ENCODE peak calls at places on chromosome 20, in five cellular contexts. One of them, this sample, is unnamed.
A peak's percentile ranks its signal among the peaks of the same experiment; 100 is the strongest.

GRCh38 chr20:9329356-9330092 is 184.9 kb upstream of the LAMP5 start:
- DNase-seq in non-pigmented ciliary epithelial cell: no peak
- DNase-seq in Kasumi-1: no peak
- DNase-seq in left ventricle myocardium inferior: no peak
- DNase-seq in AG09309: no peak
- DNase-seq in this sample: no peak

GRCh38 chr20:4560667-4561066 is 161.0 kb upstream of the PRND start:
- DNase-seq in non-pigmented ciliary epithelial cell: no peak
- DNase-seq in Kasumi-1: no peak
- DNase-seq in left ventricle myocardium inferior: no peak
- DNase-seq in AG09309: no peak
- DNase-seq in this sample: no peak

GRCh38 chr20:1685304-1686052 is 27.9 kb upstream of the SIRPG start:
- DNase-seq in non-pigmented ciliary epithelial cell: no peak
- DNase-seq in Kasumi-1: no peak
- DNase-seq in left ventricle myocardium inferior: no peak
- DNase-seq in AG09309: no peak
- DNase-seq in this sample: no peak

GRCh38 chr20:36848078-36848660 is 27.8 kb upstream of the TLDC2 start:
- DNase-seq in non-pigmented ciliary epithelial cell: peak; percentile 76
- DNase-seq in Kasumi-1: no peak
- DNase-seq in left ventricle myocardium inferior: peak; percentile 57
- DNase-seq in AG09309: no peak
- DNase-seq in this sample: no peak

GRCh38 chr20:63858393-63859165 is 2.7 kb upstream of the ABHD16B start:
- DNase-seq in non-pigmented ciliary epithelial cell: no peak
- DNase-seq in Kasumi-1: peak; percentile 52
- DNase-seq in left ventricle myocardium inferior: peak; percentile 63
- DNase-seq in AG09309: no peak
- DNase-seq in this sample: no peak

GRCh38 chr20:695165-695866 is 19.7 kb upstream of the SCRT2 start:
- DNase-seq in non-pigmented ciliary epithelial cell: no peak
- DNase-seq in Kasumi-1: no peak
- DNase-seq in left ventricle myocardium inferior: no peak
- DNase-seq in AG09309: no peak
- DNase-seq in this sample: no peak

GRCh38 chr20:3616250-3616649 is 46.9 kb downstream of the GFRA4 start:
- DNase-seq in non-pigmented ciliary epithelial cell: no peak
- DNase-seq in Kasumi-1: no peak
- DNase-seq in left ventricle myocardium inferior: peak; percentile 42
- DNase-seq in AG09309: no peak
- DNase-seq in this sample: no peak

GRCh38 chr20:58892932-58893224 is 40.4 kb downstream of the GNAS start:
- DNase-seq in non-pigmented ciliary epithelial cell: no peak
- DNase-seq in Kasumi-1: no peak
- DNase-seq in left ventricle myocardium inferior: no peak
- DNase-seq in AG09309: no peak
- DNase-seq in this sample: no peak

GRCh38 chr20:6698056-6698455 is 69.4 kb upstream of the BMP2 start:
- DNase-seq in non-pigmented ciliary epithelial cell: no peak
- DNase-seq in Kasumi-1: no peak
- DNase-seq in left ventricle myocardium inferior: no peak
- DNase-seq in AG09309: no peak
- DNase-seq in this sample: no peak

GRCh38 chr20:58875111-58875510 is 22.6 kb downstream of the GNAS start:
- DNase-seq in non-pigmented ciliary epithelial cell: no peak
- DNase-seq in Kasumi-1: no peak
- DNase-seq in left ventricle myocardium inferior: no peak
- DNase-seq in AG09309: no peak
- DNase-seq in this sample: no peak

GRCh38 chr20:46883847-46884246 is 10.8 kb upstream of the EYA2 start:
- DNase-seq in non-pigmented ciliary epithelial cell: no peak
- DNase-seq in Kasumi-1: no peak
- DNase-seq in left ventricle myocardium inferior: no peak
- DNase-seq in AG09309: no peak
- DNase-seq in this sample: no peak

GRCh38 chr20:63911171-63911570 is 16.2 kb downstream of the DNAJC5 start:
- DNase-seq in non-pigmented ciliary epithelial cell: no peak
- DNase-seq in Kasumi-1: no peak
- DNase-seq in left ventricle myocardium inferior: no peak
- DNase-seq in AG09309: no peak
- DNase-seq in this sample: no peak